ENCODE peak calls at places on chromosomes 16 and 17, in eight cellular contexts. S is fibroblast of the aortic adventitia, P is BE2C, Y is GM13977, T is Caco-2, U is tibial artery, L is HCT116, E is left ventricle myocardium inferior. D is an unnamed sample.

GRCh38 chr16:17019366-17019765 is 451.4 kb downstream of the XYLT1 start:
- DNase-seq in S (no peak), P (no peak), Y (no peak), T (no peak), U (no peak), L (no peak), E (no peak), D (no peak)

GRCh38 chr16:57938936-57939871 is 31.7 kb downstream of the CNGB1 start:
- DNase-seq in S (peak; percentile 91), P (no peak), Y (no peak), T (no peak), U (peak; percentile 47), L (peak; percentile 13), E (peak; percentile 80), D (no peak)

GRCh38 chr17:56867948-56868376 is 34.0 kb downstream of the DGKE start:
- DNase-seq in S (peak; percentile 76), P (no peak), Y (no peak), T (no peak), U (no peak), L (no peak), E (no peak), D (no peak)

GRCh38 chr17:5584383-5584951 is at the start of gene NLRP1:
- DNase-seq in S (peak; percentile 96), P (peak; percentile 50), Y (peak; percentile 87), T (no peak), U (peak; percentile 96), L (peak; percentile 71), E (peak; percentile 89), D (peak; percentile 93)

GRCh38 chr17:80261159-80261894 is 675 bp downstream of the RNF213 start:
- DNase-seq in S (peak; percentile 50), P (peak; percentile 40), Y (no peak), T (peak; percentile 71), U (peak; percentile 50), L (no peak), E (peak; percentile 49), D (no peak)

GRCh38 chr17:50865060-50865867 is 890 bp downstream of the TOB1 start:
- DNase-seq in S (peak; percentile 52), P (peak; percentile 31), Y (peak; percentile 53), T (peak; percentile 73), U (peak; percentile 45), L (peak; percentile 34), E (peak; percentile 64), D (peak; percentile 67)

GRCh38 chr16:53672461-53672860 is 31.2 kb downstream of the RPGRIP1L start:
- DNase-seq in S (no peak), P (no peak), Y (no peak), T (no peak), U (no peak), L (no peak), E (no peak), D (no peak)

GRCh38 chr17:68501074-68501473 is 11.2 kb upstream of the PRKAR1A start:
- DNase-seq in S (no peak), P (no peak), Y (no peak), T (no peak), U (no peak), L (no peak), E (no peak), D (no peak)

GRCh38 chr17:6696906-6697305 is 16.3 kb downstream of the SLC13A5 start:
- DNase-seq in S (no peak), P (no peak), Y (no peak), T (no peak), U (no peak), L (no peak), E (no peak), D (no peak)

GRCh38 chr16:60463986-60464385 is 1572.3 kb downstream of the CDH8 start:
- DNase-seq in S (no peak), P (no peak), Y (no peak), T (no peak), U (no peak), L (no peak), E (no peak), D (no peak)

GRCh38 chr17:14281530-14281929 is 19.4 kb upstream of the HS3ST3B1 start:
- DNase-seq in S (no peak), P (no peak), Y (no peak), T (no peak), U (no peak), L (no peak), E (no peak), D (no peak)

GRCh38 chr17:72978593-72979218 is 113.8 kb downstream of the SLC39A11 start:
- DNase-seq in S (no peak), P (no peak), Y (no peak), T (no peak), U (no peak), L (no peak), E (no peak), D (no peak)

GRCh38 chr17:34781571-34782108 is 179.6 kb downstream of the CCT6B start:
- DNase-seq in S (no peak), P (peak; percentile 83), Y (no peak), T (no peak), U (no peak), L (no peak), E (no peak), D (no peak)

GRCh38 chr17:71405101-71405500 is 715.7 kb upstream of the SOX9 start:
- DNase-seq in S (no peak), P (no peak), Y (no peak), T (no peak), U (no peak), L (no peak), E (no peak), D (no peak)

GRCh38 chr17:69696645-69697044 is 282.1 kb downstream of the MAP2K6 start:
- DNase-seq in S (peak; percentile 51), P (no peak), Y (no peak), T (no peak), U (no peak), L (no peak), E (peak; percentile 15), D (no peak)

GRCh38 chr17:30950189-30950588 is 20.6 kb upstream of the RNF135 start:
- DNase-seq in S (no peak), P (no peak), Y (no peak), T (no peak), U (no peak), L (no peak), E (no peak), D (peak; percentile 8)

GRCh38 chr17:81267390-81268067 is 27.6 kb downstream of the SLC38A10 start:
- DNase-seq in S (no peak), P (no peak), Y (no peak), T (no peak), U (no peak), L (no peak), E (no peak), D (no peak)

GRCh38 chr16:4537376-4538066 is 1.1 kb downstream of the CDIP1 start:
- DNase-seq in S (no peak), P (no peak), Y (no peak), T (no peak), U (no peak), L (no peak), E (peak; percentile 28), D (no peak)

GRCh38 chr16:85781156-85781555 is 18.2 kb downstream of the EMC8 start:
- DNase-seq in S (no peak), P (no peak), Y (no peak), T (no peak), U (no peak), L (no peak), E (no peak), D (no peak)

GRCh38 chr16:82368041-82368440 is 198.0 kb upstream of the MPHOSPH6 start:
- DNase-seq in S (peak; percentile 2), P (no peak), Y (peak; percentile 30), T (peak; percentile 62), U (no peak), L (peak; percentile 38), E (peak; percentile 50), D (peak; percentile 44)

GRCh38 chr16:78227855-78228254 is 128.4 kb downstream of the WWOX start:
- DNase-seq in S (no peak), P (no peak), Y (no peak), T (peak; percentile 53), U (no peak), L (no peak), E (no peak), D (no peak)

DNA sequence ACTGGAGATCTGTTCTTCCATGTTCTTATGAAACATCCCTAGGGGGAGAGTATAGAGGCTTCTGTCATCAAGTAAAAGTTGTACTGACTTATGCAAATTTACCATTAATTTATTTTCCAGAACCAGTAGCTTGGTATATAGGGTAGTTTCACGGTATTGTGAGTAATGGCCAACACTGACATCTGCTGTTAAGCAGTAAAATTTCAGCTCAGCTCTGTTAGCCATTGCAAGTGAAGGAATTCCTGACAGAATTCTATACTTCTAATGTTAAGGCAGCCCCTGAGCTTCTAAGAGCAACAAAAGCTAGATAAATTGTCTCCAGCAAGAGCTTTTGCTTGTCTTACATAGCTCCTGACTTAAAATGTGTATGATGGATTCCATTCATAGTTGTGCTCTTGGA is 613.5 kb upstream of the C16orf82 start:
- DNase-seq in S (no peak), P (no peak), Y (no peak), T (no peak), U (no peak), L (no peak), E (no peak), D (no peak)
- TF ChIP-seq CTCF in S (no peak), P (no peak), Y (no peak), T (no peak), U (no peak), L (no peak), E (no peak), D (no peak)

GRCh38 chr16:89599451-89599858 is 14.0 kb upstream of the DPEP1 start:
- DNase-seq in S (no peak), P (peak; percentile 70), Y (no peak), T (peak; percentile 85), U (no peak), L (peak; percentile 63), E (no peak), D (peak; percentile 73)
- TF ChIP-seq CTCF in S (peak; percentile 35), P (peak; percentile 52), Y (peak; percentile 49), T (peak; percentile 83), U (no peak), L (no peak), E (no peak), D (peak; percentile 10)

GRCh38 chr16:3115561-3115960 is 3.2 kb downstream of the ZNF205 start:
- DNase-seq in S (no peak), P (no peak), Y (no peak), T (no peak), U (no peak), L (no peak), E (no peak), D (no peak)
- TF ChIP-seq CTCF in S (no peak), P (peak; percentile 28), Y (no peak), T (no peak), U (no peak), L (no peak), E (no peak), D (no peak)

GRCh38 chr16:70576431-70577255 is 53.0 kb downstream of the SF3B3 start:
- DNase-seq in S (peak; percentile 61), P (no peak), Y (peak; percentile 71), T (no peak), U (peak; percentile 13), L (no peak), E (no peak), D (peak; percentile 71)

GRCh38 chr16:70573451-70574121 is 50.0 kb downstream of the SF3B3 start:
- DNase-seq in S (peak; percentile 99), P (no peak), Y (no peak), T (no peak), U (peak; percentile 33), L (no peak), E (peak; percentile 45), D (no peak)

GRCh38 chr16:70575376-70575775 is 51.8 kb downstream of the SF3B3 start:
- DNase-seq in S (no peak), P (no peak), Y (no peak), T (no peak), U (peak; percentile 15), L (no peak), E (no peak), D (no peak)

GRCh38 chr16:70572926-70573270 is 49.3 kb downstream of the SF3B3 start:
- DNase-seq in S (no peak), P (no peak), Y (no peak), T (no peak), U (no peak), L (no peak), E (no peak), D (no peak)

GRCh38 chr16:70574595-70575271 is 51.1 kb downstream of the SF3B3 start:
- DNase-seq in S (no peak), P (no peak), Y (no peak), T (no peak), U (no peak), L (no peak), E (no peak), D (no peak)
- TF ChIP-seq CTCF in S (no peak), P (no peak), Y (no peak), T (no peak), U (no peak), L (no peak), E (no peak), D (no peak)

D was measured in GM13976.